ENCODE peak calls at places on chromosomes 7 and 10, in six cellular contexts. R is RWPE1, F is lower lobe of right lung, W is mammary epithelial cell, Q is psoas muscle, O is upper lobe of right lung. G is an unnamed sample.

GRCh38 chr7:117324940-117325339 is 2.1 kb upstream of the WNT2 start:
- DNase-seq in O (no peak), W (no peak), R (no peak), F (no peak), Q (no peak), G (no peak)

GRCh38 chr10:74071151-74071550 is 73.2 kb downstream of the VCL start:
- DNase-seq in R (no peak), O (no peak), W (no peak), F (no peak), Q (no peak), G (no peak)

GRCh38 chr10:35384265-35384868 is 48.1 kb downstream of the CCNY start:
- DNase-seq in F (no peak), Q (no peak), O (no peak), R (peak), W (peak), G (no peak)

GRCh38 chr10:43737003-43737402 is 88.3 kb upstream of the ZNF32 start:
- DNase-seq in W (no peak), O (no peak), Q (no peak), R (no peak), F (no peak), G (no peak)

GRCh38 chr7:158716802-158717201 is 12.2 kb upstream of the NCAPG2 start:
- DNase-seq in W (no peak), O (no peak), R (no peak), F (no peak), Q (no peak), G (no peak)

GRCh38 chr10:101566333-101567164 is 21.5 kb downstream of the POLL start:
- DNase-seq in F (no peak), Q (peak), W (no peak), R (no peak), O (peak), G (peak)

GRCh38 chr7:27192546-27193334 is 7.2 kb downstream of the HOXA13 start:
- DNase-seq in W (no peak), F (no peak), O (peak), Q (no peak), R (no peak), G (no peak)

GRCh38 chr7:34091330-34091917 is 186.1 kb downstream of the BMPER start:
- DNase-seq in Q (peak), F (no peak), O (no peak), W (peak), R (peak), G (peak)

GRCh38 chr10:43384252-43385221 is 13.1 kb downstream of the FXYD4 start:
- DNase-seq in F (no peak), W (no peak), R (no peak), O (peak), Q (no peak), G (no peak)

GRCh38 chr10:95482501-95483248 is 78.5 kb downstream of the SORBS1 start:
- DNase-seq in R (no peak), O (no peak), F (no peak), Q (no peak), W (no peak), G (no peak)

GRCh38 chr7:154569916-154570315 is 433.0 kb downstream of the PAXIP1 start:
- DNase-seq in O (no peak), Q (no peak), W (no peak), R (no peak), F (no peak), G (no peak)

GRCh38 chr7:26078437-26079362 is 73.3 kb upstream of the NFE2L3 start:
- DNase-seq in R (peak), W (peak), O (peak), F (peak), Q (peak), G (peak)

GRCh38 chr7:47738563-47739166 is 156.8 kb upstream of the TNS3 start:
- DNase-seq in W (no peak), O (no peak), R (no peak), F (no peak), Q (no peak), G (no peak)

GRCh38 chr7:19853261-19853832 is 79.9 kb upstream of the TMEM196 start:
- DNase-seq in O (no peak), F (no peak), Q (no peak), W (no peak), R (no peak), G (no peak)

GRCh38 chr10:89465196-89465595 is 50.8 kb downstream of the IFIT5 start:
- DNase-seq in O (no peak), F (no peak), Q (no peak), R (no peak), W (no peak), G (no peak)

GRCh38 chr7:126419047-126419446 is 833.7 kb downstream of the GRM8 start:
- DNase-seq in R (no peak), O (no peak), F (no peak), W (no peak), Q (no peak), G (no peak)

GRCh38 chr10:124554085-124554858 is 92.6 kb downstream of the LHPP start:
- DNase-seq in F (no peak), W (no peak), Q (no peak), R (no peak), O (no peak), G (no peak)

GRCh38 chr7:200290-200689 is 7.9 kb downstream of the FAM20C start:
- DNase-seq in F (no peak), W (no peak), O (no peak), Q (no peak), R (no peak), G (no peak)

GRCh38 chr10:91745086-91745831 is 53.0 kb upstream of the TNKS2 start:
- DNase-seq in O (no peak), Q (no peak), W (peak), R (peak), F (no peak), G (peak)

GRCh38 chr10:30999084-30999712 is 32.5 kb downstream of the ZNF438 start:
- DNase-seq in W (peak), F (no peak), O (no peak), Q (no peak), R (no peak), G (no peak)

GRCh38 chr10:17199351-17199804 is 2.1 kb downstream of the TRDMT1 start:
- DNase-seq in W (peak), Q (no peak), R (no peak), F (no peak), O (no peak), G (peak)

GRCh38 chr7:34155225-34155908 is 250.0 kb downstream of the BMPER start:
- DNase-seq in F (no peak), O (no peak), Q (peak), R (peak), W (peak), G (peak)

GRCh38 chr7:111025013-111025412 is 65.9 kb upstream of the LRRN3 start:
- DNase-seq in W (no peak), F (no peak), O (no peak), Q (no peak), R (no peak), G (no peak)

GRCh38 chr10:120634629-120635028 is 177.6 kb downstream of the PLPP4 start:
- DNase-seq in O (no peak), W (no peak), Q (no peak), F (no peak), R (no peak), G (peak)

GRCh38 chr10:110501142-110501937 is 3.6 kb downstream of the DUSP5 start:
- DNase-seq in Q (peak), R (peak), O (peak), F (peak), W (peak), G (peak)

GRCh38 chr10:132180736-132181135 is 6.0 kb upstream of the DPYSL4 start:
- DNase-seq in R (no peak), O (no peak), Q (no peak), W (no peak), F (no peak), G (no peak)

GRCh38 chr10:89348458-89348857 is 20.7 kb downstream of the IFIT3 start:
- DNase-seq in R (no peak), W (no peak), F (no peak), O (no peak), Q (no peak), G (no peak)

GRCh38 chr7:139734395-139734794 is 43.4 kb downstream of the HIPK2 start:
- DNase-seq in F (no peak), O (no peak), W (peak), Q (no peak), R (peak), G (peak)

GRCh38 chr10:11488126-11488525 is 123.3 kb downstream of the USP6NL start:
- DNase-seq in F (no peak), W (no peak), O (no peak), Q (no peak), R (no peak), G (no peak)

GRCh38 chr10:77405771-77406241 is 231.8 kb downstream of the KCNMA1 start:
- DNase-seq in O (peak), F (peak), R (peak), Q (peak), W (peak), G (peak)

GRCh38 chr7:106681815-106682495 is 21.0 kb upstream of the CCDC71L start:
- DNase-seq in W (no peak), F (no peak), O (no peak), R (peak), Q (no peak), G (no peak)

GRCh38 chr10:98041352-98042043 is 11.1 kb upstream of the CRTAC1 start:
- DNase-seq in W (peak), Q (peak), R (peak), F (peak), O (peak), G (peak)

GRCh38 chr10:98045785-98046389 is 15.5 kb upstream of the CRTAC1 start:
- DNase-seq in Q (peak), R (peak), F (peak), W (peak), O (peak), G (peak)

DNA sequence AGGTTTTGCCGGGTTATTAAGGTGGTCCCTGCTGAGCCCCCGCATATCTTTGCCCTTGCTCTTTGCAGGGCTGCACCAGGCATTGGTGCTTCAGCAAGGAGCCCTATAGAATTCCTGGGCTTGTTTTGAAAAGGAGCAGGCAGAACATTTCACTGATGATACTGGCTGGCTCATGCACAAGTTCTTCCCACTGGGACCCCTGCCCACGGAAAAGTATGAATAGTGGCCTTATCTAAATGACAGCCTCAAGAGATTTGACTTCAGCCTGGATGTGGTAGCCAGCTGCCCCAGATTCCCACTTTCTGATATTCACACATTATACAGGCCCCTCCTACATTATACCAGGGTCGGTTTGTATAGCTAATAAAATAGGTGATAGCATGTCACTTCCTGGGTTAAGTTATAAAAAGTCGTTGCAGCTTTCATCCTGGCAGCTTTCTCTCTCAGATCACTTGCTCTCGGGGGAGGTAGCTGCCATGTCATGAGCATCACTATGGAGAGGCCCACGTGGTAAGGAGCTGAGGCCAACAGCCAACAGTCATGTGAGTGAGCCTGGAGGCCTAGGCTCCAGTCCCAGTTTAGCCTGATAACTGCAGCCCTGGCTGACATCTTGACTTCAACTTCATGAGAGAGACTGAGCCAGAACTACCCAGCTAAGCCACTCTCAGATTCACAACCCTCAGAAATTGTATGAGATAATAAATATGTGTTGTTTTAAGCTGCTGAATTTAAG is 16.8 kb upstream of the CRTAC1 start:
- DNase-seq in R (no peak), Q (no peak), W (no peak), O (no peak), F (no peak), G (no peak)
- H3K27ac ChIP-seq in R (no peak), Q (no peak), W (no peak), O (no peak), F (no peak), G (no peak)

GRCh38 chr7:51082940-51083533 is 233.6 kb downstream of the COBL start:
- DNase-seq in W (no peak), R (no peak), Q (no peak), O (no peak), F (no peak), G (no peak)
- H3K27ac ChIP-seq in W (no peak), R (no peak), Q (no peak), O (no peak), F (no peak), G (no peak)

GRCh38 chr10:4219901-4220300 is 434.9 kb upstream of the KLF6 start:
- DNase-seq in Q (no peak), F (no peak), O (no peak), R (no peak), W (no peak), G (peak)
- H3K27ac ChIP-seq in Q (no peak), F (no peak), O (no peak), R (no peak), W (no peak), G (no peak)

GRCh38 chr7:2792856-2793487 is 51.1 kb downstream of the GNA12 start:
- DNase-seq in R (no peak), F (no peak), W (no peak), Q (no peak), O (peak), G (no peak)
- H3K27ac ChIP-seq in R (no peak), F (peak), W (no peak), Q (no peak), O (no peak), G (no peak)

GRCh38 chr7:36303202-36304098 is 86.2 kb upstream of the ANLN start:
- DNase-seq in F (peak), Q (peak), W (peak), O (peak), R (peak), G (peak)
- H3K27ac ChIP-seq in F (peak), Q (peak), W (no peak), O (peak), R (peak), G (peak)

GRCh38 chr7:152078025-152078424 is 52.6 kb downstream of the GALNT11 start:
- DNase-seq in R (no peak), W (no peak), Q (no peak), O (no peak), F (no peak), G (no peak)

GRCh38 chr7:152073352-152073751 is 47.9 kb downstream of the GALNT11 start:
- DNase-seq in F (no peak), O (no peak), Q (no peak), W (no peak), R (no peak), G (no peak)

GRCh38 chr7:152076940-152077933 is 51.8 kb downstream of the GALNT11 start:
- DNase-seq in R (no peak), W (peak), O (peak), Q (peak), F (no peak), G (no peak)

GRCh38 chr7:152074673-152075072 is 49.2 kb downstream of the GALNT11 start:
- DNase-seq in Q (no peak), R (no peak), W (no peak), F (no peak), O (no peak), G (no peak)

DNA sequence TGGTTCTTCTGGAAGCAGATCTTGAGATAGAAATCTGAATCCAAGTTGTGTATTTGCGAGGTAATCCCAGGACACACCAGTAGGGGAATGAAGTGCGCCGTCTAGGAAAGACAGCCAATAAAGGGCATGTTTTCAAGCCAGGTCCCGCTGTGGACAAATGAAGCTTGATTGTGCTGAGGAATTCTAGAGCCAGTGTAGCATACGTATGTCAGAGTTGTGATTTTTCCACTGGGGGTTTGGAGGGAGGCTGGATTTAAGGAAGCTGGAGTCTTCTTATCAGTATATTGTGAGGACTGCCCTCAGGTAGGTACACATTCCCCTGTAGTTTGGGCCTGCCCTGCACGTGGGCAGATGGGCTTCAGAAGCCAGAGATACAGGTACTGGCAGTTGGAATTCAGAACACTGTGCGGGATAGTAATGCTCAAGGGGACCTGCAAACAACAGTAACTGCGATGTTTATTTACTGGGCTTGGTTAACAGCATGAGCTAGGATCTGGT is 50.9 kb downstream of the GALNT11 start:
- DNase-seq in Q (no peak), W (no peak), F (no peak), R (peak), O (no peak), G (peak)
- H3K27ac ChIP-seq in Q (peak), W (no peak), F (no peak), R (no peak), O (no peak), G (no peak)

GRCh38 chr10:4343798-4344370 is 482.1 kb upstream of the AKR1E2 start:
- DNase-seq in Q (no peak), W (no peak), F (no peak), O (no peak), R (no peak), G (peak)
- H3K27ac ChIP-seq in Q (peak), W (peak), F (peak), O (peak), R (peak), G (peak)

GRCh38 chr7:157279973-157280841 is 56.6 kb upstream of the DNAJB6 start:
- DNase-seq in W (no peak), R (no peak), Q (no peak), O (no peak), F (peak), G (no peak)

GRCh38 chr7:157278167-157278790 is 58.5 kb upstream of the DNAJB6 start:
- DNase-seq in F (no peak), O (peak), Q (no peak), R (no peak), W (no peak), G (no peak)

GRCh38 chr7:157281221-157281998 is 55.4 kb upstream of the DNAJB6 start:
- DNase-seq in O (no peak), F (no peak), W (no peak), Q (no peak), R (no peak), G (no peak)

GRCh38 chr7:157278791-157279678 is 57.8 kb upstream of the DNAJB6 start:
- DNase-seq in O (peak), F (peak), Q (peak), R (no peak), W (no peak), G (no peak)

DNA sequence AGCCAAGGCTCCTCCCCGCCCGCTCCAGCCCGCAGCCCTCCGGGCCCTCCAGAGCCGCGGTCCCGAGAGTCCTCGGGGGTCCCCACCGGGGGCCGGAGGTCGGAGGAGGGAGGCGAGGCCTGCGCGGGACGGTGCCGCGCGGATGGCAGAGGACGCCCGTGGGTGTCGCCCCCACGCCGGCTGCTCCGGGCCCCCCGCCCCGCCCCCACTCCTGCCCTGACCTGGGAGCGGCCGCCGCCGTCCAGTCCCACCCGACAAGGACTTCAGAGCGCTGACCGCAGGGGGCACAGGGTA is 57.2 kb upstream of the DNAJB6 start:
- DNase-seq in Q (no peak), W (no peak), O (no peak), R (no peak), F (no peak), G (no peak)
- H3K27ac ChIP-seq in Q (no peak), W (no peak), O (peak), R (peak), F (peak), G (no peak)

G was measured in A673.